ENCODE peak calls at places on chromosomes 4 and X, in four cellular contexts. N is astrocyte of the hippocampus; M is CD8-positive, alpha-beta memory T cell; K is HEK293T. O is an unnamed sample.

GRCh38 chrX:150100261-150100660 is 162.0 kb upstream of the EOLA2 start:
- DNase-seq in N (peak), M (no peak), K (no peak), O (peak)

GRCh38 chr4:37982736-37983135 is 22.5 kb downstream of the PTTG2 start:
- DNase-seq in N (no peak), M (no peak), K (no peak), O (no peak)

GRCh38 chr4:127425911-127426310 is 206.8 kb upstream of the INTU start:
- DNase-seq in N (no peak), M (no peak), K (no peak), O (no peak)

GRCh38 chr4:71210831-71211230 is 128.0 kb upstream of the SLC4A4 start:
- DNase-seq in N (no peak), M (no peak), K (no peak), O (no peak)

GRCh38 chr4:153364061-153364460 is 19.6 kb downstream of the MND1 start:
- DNase-seq in N (peak), M (no peak), K (no peak), O (no peak)

GRCh38 chr4:5220028-5220427 is 168.7 kb downstream of the STK32B start:
- DNase-seq in N (peak), M (no peak), K (no peak), O (peak)

GRCh38 chr4:30103455-30103854 is 616.7 kb upstream of the PCDH7 start:
- DNase-seq in N (no peak), M (no peak), K (no peak), O (peak)

GRCh38 chr4:127249767-127250108 is 383.0 kb upstream of the INTU start:
- DNase-seq in N (no peak), M (no peak), K (no peak), O (no peak)

GRCh38 chr4:149409186-149410056 is 406.2 kb downstream of the IQCM start:
- DNase-seq in N (peak), M (no peak), K (no peak), O (peak)

GRCh38 chr4:41160010-41160789 is 54.1 kb downstream of the APBB2 start:
- DNase-seq in N (peak), M (no peak), K (no peak), O (peak)

GRCh38 chr4:107219681-107220080 is 183.6 kb upstream of the DKK2 start:
- DNase-seq in N (no peak), M (no peak), K (no peak), O (peak)

GRCh38 chr4:118918388-118918787 is 29.7 kb downstream of the SYNPO2 start:
- DNase-seq in N (peak), M (no peak), K (no peak), O (peak)

GRCh38 chrX:105837227-105837626 is 14.9 kb downstream of the NRK start:
- DNase-seq in N (peak), M (no peak), K (peak), O (peak)

GRCh38 chr4:169993531-169993930 is 32.7 kb downstream of the MFAP3L start:
- DNase-seq in N (no peak), M (no peak), K (no peak), O (no peak)

GRCh38 chrX:35682481-35682880 is 115.7 kb upstream of the MAGEB16 start:
- DNase-seq in N (no peak), M (no peak), K (no peak), O (no peak)

GRCh38 chr4:2630556-2631273 is 94.3 kb downstream of the FAM193A start:
- DNase-seq in N (no peak), M (no peak), K (no peak), O (no peak)

GRCh38 chrX:40694833-40695232 is 40.5 kb downstream of the MED14 start:
- DNase-seq in N (peak), M (no peak), K (no peak), O (peak)

GRCh38 chrX:38379088-38379487 is 26.7 kb downstream of the OTC start:
- DNase-seq in N (no peak), M (no peak), K (no peak), O (no peak)

GRCh38 chrX:45322382-45322781 is 121.7 kb upstream of the DIPK2B start:
- DNase-seq in N (peak), M (no peak), K (peak), O (peak)

GRCh38 chr4:24973471-24974251 is 57.1 kb downstream of the LGI2 start:
- DNase-seq in N (peak), M (no peak), K (no peak), O (peak)

GRCh38 chr4:70714061-70714468 is 7.7 kb upstream of the RUFY3 start:
- DNase-seq in N (no peak), M (no peak), K (no peak), O (peak)

GRCh38 chrX:20333672-20334071 is 67.0 kb upstream of the RPS6KA3 start:
- DNase-seq in N (no peak), M (no peak), K (no peak), O (no peak)

GRCh38 chr4:40190465-40190864 is 6.4 kb upstream of the RHOH start:
- DNase-seq in N (no peak), M (no peak), K (no peak), O (no peak)

GRCh38 chrX:107123750-107124149 is 5.1 kb upstream of the RBM41 start:
- DNase-seq in N (no peak), M (no peak), K (no peak), O (no peak)